ENCODE peak calls at places on chromosomes 7 and 10, in four cellular contexts. One of them, this sample, is unnamed.
A peak's percentile ranks its signal among the peaks of the same experiment; 100 is the strongest.

GRCh38 chr10:11165591-11166543 is 148.2 kb downstream of the CELF2 start:
- DNase-seq in mucosa of gallbladder: peak; percentile 47
- DNase-seq in iPS-NIHi11: peak; percentile 74
- DNase-seq in C1 segment of cervical spinal cord: no peak
- DNase-seq in this sample: peak; percentile 90

GRCh38 chr10:64191304-64191703 is 670.1 kb downstream of the REEP3 start:
- DNase-seq in mucosa of gallbladder: no peak
- DNase-seq in iPS-NIHi11: no peak
- DNase-seq in C1 segment of cervical spinal cord: no peak
- DNase-seq in this sample: no peak

GRCh38 chr10:3330687-3331086 is 158.1 kb upstream of the PITRM1 start:
- DNase-seq in mucosa of gallbladder: no peak
- DNase-seq in iPS-NIHi11: no peak
- DNase-seq in C1 segment of cervical spinal cord: no peak
- DNase-seq in this sample: no peak

GRCh38 chr10:5413012-5413938 is 918 bp downstream of the NET1 start:
- DNase-seq in mucosa of gallbladder: no peak
- DNase-seq in iPS-NIHi11: peak; percentile 45
- DNase-seq in C1 segment of cervical spinal cord: no peak
- DNase-seq in this sample: no peak

GRCh38 chr7:156827587-156828203 is 65.3 kb downstream of the LMBR1 start:
- DNase-seq in mucosa of gallbladder: no peak
- DNase-seq in iPS-NIHi11: peak; percentile 24
- DNase-seq in C1 segment of cervical spinal cord: no peak
- DNase-seq in this sample: no peak

GRCh38 chr7:27606270-27607209 is 56.1 kb downstream of the HIBADH start:
- DNase-seq in mucosa of gallbladder: no peak
- DNase-seq in iPS-NIHi11: no peak
- DNase-seq in C1 segment of cervical spinal cord: no peak
- DNase-seq in this sample: no peak

GRCh38 chr10:6755891-6756460 is 175.9 kb upstream of the PRKCQ start:
- DNase-seq in mucosa of gallbladder: no peak
- DNase-seq in iPS-NIHi11: no peak
- DNase-seq in C1 segment of cervical spinal cord: no peak
- DNase-seq in this sample: no peak

GRCh38 chr7:82481499-82482097 is 38.0 kb upstream of the CACNA2D1 start:
- DNase-seq in mucosa of gallbladder: no peak
- DNase-seq in iPS-NIHi11: peak; percentile 30
- DNase-seq in C1 segment of cervical spinal cord: no peak
- DNase-seq in this sample: no peak

GRCh38 chr10:4006051-4006450 is 221.0 kb upstream of the KLF6 start:
- DNase-seq in mucosa of gallbladder: no peak
- DNase-seq in iPS-NIHi11: no peak
- DNase-seq in C1 segment of cervical spinal cord: no peak
- DNase-seq in this sample: no peak

GRCh38 chr7:121182902-121183301 is 145.9 kb upstream of the WNT16 start:
- DNase-seq in mucosa of gallbladder: no peak
- DNase-seq in iPS-NIHi11: no peak
- DNase-seq in C1 segment of cervical spinal cord: no peak
- DNase-seq in this sample: no peak

GRCh38 chr7:151890355-151891004 is 13.6 kb upstream of the PRKAG2 start:
- DNase-seq in mucosa of gallbladder: no peak
- DNase-seq in iPS-NIHi11: no peak
- DNase-seq in C1 segment of cervical spinal cord: no peak
- DNase-seq in this sample: peak; percentile 73

GRCh38 chr7:40808409-40808942 is 673.7 kb downstream of the SUGCT start:
- DNase-seq in mucosa of gallbladder: peak; percentile 46
- DNase-seq in iPS-NIHi11: no peak
- DNase-seq in C1 segment of cervical spinal cord: no peak
- DNase-seq in this sample: no peak

GRCh38 chr7:18978108-18978495 is 139.3 kb downstream of the TWIST1 start:
- DNase-seq in mucosa of gallbladder: no peak
- DNase-seq in iPS-NIHi11: no peak
- DNase-seq in C1 segment of cervical spinal cord: no peak
- DNase-seq in this sample: no peak

GRCh38 chr10:6497524-6498140 is 82.4 kb downstream of the PRKCQ start:
- DNase-seq in mucosa of gallbladder: no peak
- DNase-seq in iPS-NIHi11: no peak
- DNase-seq in C1 segment of cervical spinal cord: no peak
- DNase-seq in this sample: no peak

GRCh38 chr7:135334830-135335543 is 101.3 kb downstream of the STRA8 start:
- DNase-seq in mucosa of gallbladder: no peak
- DNase-seq in iPS-NIHi11: no peak
- DNase-seq in C1 segment of cervical spinal cord: no peak
- DNase-seq in this sample: no peak

GRCh38 chr7:116215550-116215949 is 5.2 kb downstream of the TES start:
- DNase-seq in mucosa of gallbladder: no peak
- DNase-seq in iPS-NIHi11: no peak
- DNase-seq in C1 segment of cervical spinal cord: no peak
- DNase-seq in this sample: no peak

GRCh38 chr7:113087278-113087998 is 811 bp upstream of the GPR85 start:
- DNase-seq in mucosa of gallbladder: no peak
- DNase-seq in iPS-NIHi11: peak; percentile 87
- DNase-seq in C1 segment of cervical spinal cord: no peak
- DNase-seq in this sample: peak; percentile 60

GRCh38 chr10:24493168-24493567 is 230.5 kb downstream of the ARHGAP21 start:
- DNase-seq in mucosa of gallbladder: no peak
- DNase-seq in iPS-NIHi11: no peak
- DNase-seq in C1 segment of cervical spinal cord: no peak
- DNase-seq in this sample: no peak

GRCh38 chr7:26633557-26633956 is 230.8 kb downstream of the SKAP2 start:
- DNase-seq in mucosa of gallbladder: no peak
- DNase-seq in iPS-NIHi11: no peak
- DNase-seq in C1 segment of cervical spinal cord: no peak
- DNase-seq in this sample: no peak

GRCh38 chr7:142853739-142854504 is 954 bp upstream of the EPHB6 start:
- DNase-seq in mucosa of gallbladder: peak; percentile 55
- DNase-seq in iPS-NIHi11: peak; percentile 82
- DNase-seq in C1 segment of cervical spinal cord: no peak
- DNase-seq in this sample: peak; percentile 91

GRCh38 chr10:103717341-103718246 is 137.8 kb downstream of the SH3PXD2A start:
- DNase-seq in mucosa of gallbladder: no peak
- DNase-seq in iPS-NIHi11: peak; percentile 56
- DNase-seq in C1 segment of cervical spinal cord: no peak
- DNase-seq in this sample: peak; percentile 79

GRCh38 chr10:97083228-97083860 is 102.4 kb downstream of the SLIT1 start:
- DNase-seq in mucosa of gallbladder: no peak
- DNase-seq in iPS-NIHi11: no peak
- DNase-seq in C1 segment of cervical spinal cord: no peak
- DNase-seq in this sample: no peak

GRCh38 chr7:151017953-151018420 is 6.3 kb downstream of the ATG9B start:
- DNase-seq in mucosa of gallbladder: peak; percentile 66
- DNase-seq in iPS-NIHi11: peak; percentile 84
- DNase-seq in C1 segment of cervical spinal cord: no peak
- DNase-seq in this sample: peak; percentile 96

GRCh38 chr10:28796606-28797512 is 119.5 kb downstream of the BAMBI start:
- DNase-seq in mucosa of gallbladder: peak; percentile 23
- DNase-seq in iPS-NIHi11: no peak
- DNase-seq in C1 segment of cervical spinal cord: no peak
- DNase-seq in this sample: no peak

GRCh38 chr10:51297438-51297837 is 223.2 kb downstream of the PRKG1 start:
- DNase-seq in mucosa of gallbladder: no peak
- DNase-seq in iPS-NIHi11: no peak
- DNase-seq in C1 segment of cervical spinal cord: no peak
- DNase-seq in this sample: no peak

GRCh38 chr7:74027683-74028320 is at the start of gene ELN:
- DNase-seq in mucosa of gallbladder: peak; percentile 71
- DNase-seq in iPS-NIHi11: no peak
- DNase-seq in C1 segment of cervical spinal cord: no peak
- DNase-seq in this sample: peak; percentile 89

GRCh38 chr10:95755511-95756004 is 405 bp upstream of the ENTPD1 start:
- DNase-seq in mucosa of gallbladder: peak; percentile 38
- DNase-seq in iPS-NIHi11: peak; percentile 49
- DNase-seq in C1 segment of cervical spinal cord: no peak
- DNase-seq in this sample: peak; percentile 56

GRCh38 chr10:130038019-130038555 is 72.5 kb downstream of the C10orf143 start:
- DNase-seq in mucosa of gallbladder: no peak
- DNase-seq in iPS-NIHi11: no peak
- DNase-seq in C1 segment of cervical spinal cord: no peak
- DNase-seq in this sample: no peak

GRCh38 chr10:70335246-70335613 is 47.2 kb downstream of the LRRC20 start:
- DNase-seq in mucosa of gallbladder: no peak
- DNase-seq in iPS-NIHi11: no peak
- DNase-seq in C1 segment of cervical spinal cord: no peak
- DNase-seq in this sample: no peak

GRCh38 chr7:20193242-20193777 is 23.9 kb downstream of the MACC1 start:
- DNase-seq in mucosa of gallbladder: no peak
- DNase-seq in iPS-NIHi11: no peak
- DNase-seq in C1 segment of cervical spinal cord: no peak
- DNase-seq in this sample: no peak

GRCh38 chr7:148151778-148152177 is 438.8 kb upstream of the C7orf33 start:
- DNase-seq in mucosa of gallbladder: no peak
- DNase-seq in iPS-NIHi11: no peak
- DNase-seq in C1 segment of cervical spinal cord: no peak
- DNase-seq in this sample: peak; percentile 24

GRCh38 chr10:28492556-28492955 is 40.4 kb upstream of the WAC start:
- DNase-seq in mucosa of gallbladder: no peak
- DNase-seq in iPS-NIHi11: no peak
- DNase-seq in C1 segment of cervical spinal cord: no peak
- DNase-seq in this sample: no peak

GRCh38 chr10:70510904-70511303 is 32.3 kb downstream of the PALD1 start:
- DNase-seq in mucosa of gallbladder: no peak
- DNase-seq in iPS-NIHi11: no peak
- DNase-seq in C1 segment of cervical spinal cord: no peak
- DNase-seq in this sample: peak; percentile 33

GRCh38 chr7:6256709-6257535 is 15.5 kb downstream of the CYTH3 start:
- DNase-seq in mucosa of gallbladder: peak; percentile 32
- DNase-seq in iPS-NIHi11: no peak
- DNase-seq in C1 segment of cervical spinal cord: no peak
- DNase-seq in this sample: no peak

GRCh38 chr7:12210179-12211053 is 678 bp upstream of the TMEM106B start:
- DNase-seq in mucosa of gallbladder: peak; percentile 40
- DNase-seq in iPS-NIHi11: peak; percentile 17
- DNase-seq in C1 segment of cervical spinal cord: no peak
- DNase-seq in this sample: peak; percentile 3

GRCh38 chr10:30858499-30858898 is 173.2 kb downstream of the ZNF438 start:
- DNase-seq in mucosa of gallbladder: no peak
- DNase-seq in iPS-NIHi11: no peak
- DNase-seq in C1 segment of cervical spinal cord: no peak
- DNase-seq in this sample: no peak

GRCh38 chr10:137031-137430 is 1.8 kb downstream of the ZMYND11 start:
- DNase-seq in mucosa of gallbladder: no peak
- DNase-seq in iPS-NIHi11: peak; percentile 57
- DNase-seq in C1 segment of cervical spinal cord: no peak
- DNase-seq in this sample: peak; percentile 61

GRCh38 chr10:2631557-2631956 is 435.8 kb upstream of the PFKP start:
- DNase-seq in mucosa of gallbladder: no peak
- DNase-seq in iPS-NIHi11: no peak
- DNase-seq in C1 segment of cervical spinal cord: no peak
- DNase-seq in this sample: no peak

GRCh38 chr7:47361746-47362215 is 220.1 kb downstream of the TNS3 start:
- DNase-seq in mucosa of gallbladder: no peak
- DNase-seq in iPS-NIHi11: no peak
- DNase-seq in C1 segment of cervical spinal cord: no peak
- DNase-seq in this sample: no peak

GRCh38 chr10:91712315-91712714 is 79.4 kb upstream of the PPP1R3C start:
- DNase-seq in mucosa of gallbladder: no peak
- DNase-seq in iPS-NIHi11: no peak
- DNase-seq in C1 segment of cervical spinal cord: no peak
- DNase-seq in this sample: no peak

This sample was measured in H7.